ENCODE peak calls at places on chromosomes 2 and 18, in seven cellular contexts. One of them, this sample, is unnamed.
A peak's percentile ranks its signal among the peaks of the same experiment; 100 is the strongest.

GRCh38 chr2:134320930-134321329 is 67.1 kb downstream of the MGAT5 start:
- DNase-seq in NCI-H510A treated with DMSO at 0.1 percent for 48 hours: no peak
- DNase-seq in upper lobe of right lung: no peak
- DNase-seq in DND-41: no peak
- DNase-seq in HS-27A: no peak
- DNase-seq in lower leg skin: no peak
- DNase-seq in IMR-90: no peak
- DNase-seq in this sample: peak; percentile 16

GRCh38 chr2:188527110-188527509 is 235.4 kb downstream of the GULP1 start:
- DNase-seq in upper lobe of right lung: no peak
- DNase-seq in DND-41: no peak
- DNase-seq in lower leg skin: no peak
- DNase-seq in HS-27A: no peak
- DNase-seq in NCI-H510A treated with DMSO at 0.1 percent for 48 hours: no peak
- DNase-seq in IMR-90: peak; percentile 19
- DNase-seq in this sample: no peak

GRCh38 chr18:58161659-58162058 is 117.6 kb downstream of the NEDD4L start:
- DNase-seq in HS-27A: no peak
- DNase-seq in lower leg skin: no peak
- DNase-seq in IMR-90: no peak
- DNase-seq in NCI-H510A treated with DMSO at 0.1 percent for 48 hours: peak; percentile 26
- DNase-seq in DND-41: no peak
- DNase-seq in upper lobe of right lung: no peak
- DNase-seq in this sample: no peak

GRCh38 chr2:181738483-181739015 is 58.2 kb upstream of the NEUROD1 start:
- DNase-seq in NCI-H510A treated with DMSO at 0.1 percent for 48 hours: no peak
- DNase-seq in lower leg skin: no peak
- DNase-seq in IMR-90: no peak
- DNase-seq in upper lobe of right lung: no peak
- DNase-seq in HS-27A: no peak
- DNase-seq in DND-41: no peak
- DNase-seq in this sample: no peak

GRCh38 chr2:25331686-25332365 is 9.9 kb downstream of the DNMT3A start:
- DNase-seq in DND-41: no peak
- DNase-seq in upper lobe of right lung: no peak
- DNase-seq in IMR-90: peak; percentile 34
- DNase-seq in NCI-H510A treated with DMSO at 0.1 percent for 48 hours: no peak
- DNase-seq in HS-27A: no peak
- DNase-seq in lower leg skin: no peak
- DNase-seq in this sample: peak; percentile 54

GRCh38 chr18:12334280-12335262 is 26.5 kb downstream of the TUBB6 start:
- DNase-seq in HS-27A: no peak
- DNase-seq in lower leg skin: no peak
- DNase-seq in NCI-H510A treated with DMSO at 0.1 percent for 48 hours: no peak
- DNase-seq in upper lobe of right lung: no peak
- DNase-seq in IMR-90: no peak
- DNase-seq in DND-41: no peak
- DNase-seq in this sample: no peak

GRCh38 chr18:34354351-34354750 is 129.6 kb upstream of the NOL4 start:
- DNase-seq in lower leg skin: no peak
- DNase-seq in NCI-H510A treated with DMSO at 0.1 percent for 48 hours: no peak
- DNase-seq in HS-27A: no peak
- DNase-seq in IMR-90: no peak
- DNase-seq in upper lobe of right lung: no peak
- DNase-seq in DND-41: no peak
- DNase-seq in this sample: no peak

GRCh38 chr2:211085056-211085680 is 528.8 kb downstream of the CPS1 start:
- DNase-seq in IMR-90: peak; percentile 1
- DNase-seq in lower leg skin: no peak
- DNase-seq in HS-27A: peak; percentile 14
- DNase-seq in upper lobe of right lung: no peak
- DNase-seq in DND-41: peak; percentile 7
- DNase-seq in NCI-H510A treated with DMSO at 0.1 percent for 48 hours: peak; percentile 62
- DNase-seq in this sample: no peak

GRCh38 chr18:70387018-70387417 is 98.2 kb downstream of the SOCS6 start:
- DNase-seq in IMR-90: no peak
- DNase-seq in HS-27A: no peak
- DNase-seq in upper lobe of right lung: no peak
- DNase-seq in lower leg skin: no peak
- DNase-seq in NCI-H510A treated with DMSO at 0.1 percent for 48 hours: no peak
- DNase-seq in DND-41: no peak
- DNase-seq in this sample: no peak

GRCh38 chr2:234682492-234683228 is 185.8 kb upstream of the ARL4C start:
- DNase-seq in HS-27A: no peak
- DNase-seq in lower leg skin: no peak
- DNase-seq in DND-41: no peak
- DNase-seq in IMR-90: peak; percentile 49
- DNase-seq in NCI-H510A treated with DMSO at 0.1 percent for 48 hours: no peak
- DNase-seq in upper lobe of right lung: no peak
- DNase-seq in this sample: no peak

GRCh38 chr2:227374158-227374557 is 4.9 kb downstream of the TM4SF20 start:
- DNase-seq in HS-27A: no peak
- DNase-seq in IMR-90: peak; percentile 57
- DNase-seq in NCI-H510A treated with DMSO at 0.1 percent for 48 hours: no peak
- DNase-seq in DND-41: no peak
- DNase-seq in lower leg skin: no peak
- DNase-seq in upper lobe of right lung: no peak
- DNase-seq in this sample: peak; percentile 60

GRCh38 chr2:216221806-216222205 is 112.7 kb downstream of the XRCC5 start:
- DNase-seq in NCI-H510A treated with DMSO at 0.1 percent for 48 hours: no peak
- DNase-seq in lower leg skin: no peak
- DNase-seq in upper lobe of right lung: no peak
- DNase-seq in DND-41: no peak
- DNase-seq in IMR-90: peak; percentile 61
- DNase-seq in HS-27A: no peak
- DNase-seq in this sample: no peak

GRCh38 chr2:105187531-105187930 is 54.0 kb upstream of the GPR45 start:
- DNase-seq in upper lobe of right lung: no peak
- DNase-seq in DND-41: no peak
- DNase-seq in IMR-90: no peak
- DNase-seq in lower leg skin: no peak
- DNase-seq in HS-27A: peak; percentile 12
- DNase-seq in NCI-H510A treated with DMSO at 0.1 percent for 48 hours: no peak
- DNase-seq in this sample: no peak

GRCh38 chr2:186349508-186349907 is 136.6 kb upstream of the ZC3H15 start:
- DNase-seq in lower leg skin: no peak
- DNase-seq in upper lobe of right lung: no peak
- DNase-seq in DND-41: no peak
- DNase-seq in IMR-90: peak; percentile 90
- DNase-seq in NCI-H510A treated with DMSO at 0.1 percent for 48 hours: no peak
- DNase-seq in HS-27A: peak; percentile 40
- DNase-seq in this sample: no peak

GRCh38 chr2:187842978-187843847 is 289.0 kb upstream of the TFPI start:
- DNase-seq in NCI-H510A treated with DMSO at 0.1 percent for 48 hours: no peak
- DNase-seq in lower leg skin: no peak
- DNase-seq in IMR-90: peak; percentile 78
- DNase-seq in upper lobe of right lung: no peak
- DNase-seq in DND-41: no peak
- DNase-seq in HS-27A: peak; percentile 35
- DNase-seq in this sample: no peak